ENCODE peak calls at places on chromosomes 13 and 19, in seven cellular contexts. S, M, A, E, H, V and G are unnamed samples.

GRCh38 chr13:111411186-111411858 is 90.9 kb downstream of the TEX29 start:
- DNase-seq in H (no peak), A (no peak), M (no peak), S (no peak), E (no peak), V (no peak), G (no peak)

GRCh38 chr13:102914629-102914935 is 68.8 kb downstream of the ERCC5 start:
- DNase-seq in E (no peak), M (no peak), H (no peak), V (no peak), S (no peak), A (no peak), G (no peak)

GRCh38 chr13:97125810-97126738 is 96.1 kb upstream of the MBNL2 start:
- DNase-seq in E (no peak), A (peak), V (peak), S (no peak), H (no peak), M (no peak), G (no peak)

GRCh38 chr19:7515471-7516226 is at the start of gene ZNF358:
- DNase-seq in A (peak), E (no peak), V (peak), M (peak), H (peak), S (peak), G (no peak)

GRCh38 chr13:40230833-40231266 is 435.6 kb downstream of the FOXO1 start:
- DNase-seq in M (no peak), V (no peak), A (peak), H (no peak), S (no peak), E (no peak), G (no peak)

GRCh38 chr19:883661-884211 is 9.3 kb downstream of the MED16 start:
- DNase-seq in E (no peak), S (peak), H (no peak), A (peak), V (no peak), M (no peak), G (no peak)

GRCh38 chr13:40406405-40407138 is 259.9 kb downstream of the FOXO1 start:
- DNase-seq in M (no peak), E (no peak), S (no peak), V (no peak), A (peak), H (no peak), G (peak)

GRCh38 chr13:95603887-95604533 is 40.5 kb downstream of the DZIP1 start:
- DNase-seq in E (no peak), M (no peak), S (peak), H (peak), V (peak), A (peak), G (no peak)

GRCh38 chr13:72850959-72851677 is 69.2 kb downstream of the PIBF1 start:
- DNase-seq in H (no peak), V (no peak), S (peak), E (no peak), A (no peak), M (peak), G (no peak)

GRCh38 chr19:49421039-49421877 is 2.0 kb downstream of the PTH2 start:
- DNase-seq in H (no peak), M (peak), E (no peak), S (peak), A (peak), V (peak), G (no peak)

GRCh38 chr19:11699931-11700794 is 38.6 kb downstream of the ZNF823 start:
- DNase-seq in H (no peak), E (no peak), M (no peak), V (peak), S (peak), A (peak), G (peak)

GRCh38 chr13:19985219-19985556 is 26.7 kb downstream of the ZMYM2 start:
- DNase-seq in S (no peak), A (no peak), V (no peak), H (no peak), M (no peak), E (no peak), G (no peak)

GRCh38 chr13:90156390-90156789 is 1191.1 kb upstream of the MIR17HG start:
- DNase-seq in V (no peak), E (no peak), S (no peak), H (no peak), A (no peak), M (no peak), G (no peak)

GRCh38 chr19:17749912-17750317 is 1.4 kb upstream of the FCHO1 start:
- DNase-seq in A (no peak), H (no peak), E (no peak), S (no peak), V (no peak), M (no peak), G (no peak)

GRCh38 chr19:7397687-7398086 is 49.0 kb downstream of the ARHGEF18 start:
- DNase-seq in E (no peak), M (no peak), A (peak), S (no peak), V (no peak), H (peak), G (peak)

GRCh38 chr19:11649941-11650340 is 52.7 kb downstream of the ZNF627 start:
- DNase-seq in M (no peak), A (no peak), E (no peak), V (no peak), S (no peak), H (no peak), G (peak)

GRCh38 chr13:93260591-93260990 is 34.0 kb downstream of the GPC6 start:
- DNase-seq in S (no peak), V (no peak), A (peak), E (no peak), H (no peak), M (no peak), G (no peak)

GRCh38 chr13:40664100-40665060 is 2.1 kb downstream of the FOXO1 start:
- DNase-seq in E (peak), V (peak), H (no peak), A (peak), S (peak), M (peak), G (no peak)

GRCh38 chr13:110438211-110438610 is 123.3 kb downstream of the RAB20 start:
- DNase-seq in A (no peak), H (no peak), M (no peak), V (no peak), S (no peak), E (no peak), G (no peak)

GRCh38 chr19:48858984-48859710 is 9.3 kb downstream of the PLEKHA4 start:
- DNase-seq in E (peak), S (peak), A (no peak), V (no peak), M (peak), H (no peak), G (no peak)

GRCh38 chr13:104143760-104144406 is 1077.7 kb upstream of the SLC10A2 start:
- DNase-seq in M (peak), V (no peak), A (peak), H (no peak), S (peak), E (no peak), G (no peak)

GRCh38 chr13:25901460-25902376 is 150.1 kb downstream of the SHISA2 start:
- DNase-seq in M (no peak), S (no peak), A (peak), V (no peak), E (no peak), H (no peak), G (peak)

GRCh38 chr19:3519126-3519525 is 13.0 kb downstream of the FZR1 start:
- DNase-seq in E (no peak), M (no peak), V (no peak), S (peak), A (no peak), H (no peak), G (no peak)

GRCh38 chr13:50119593-50119992 is 104.3 kb downstream of the KCNRG start:
- DNase-seq in V (no peak), S (no peak), H (no peak), M (no peak), E (no peak), A (no peak), G (no peak)